ENCODE peak calls at places on chromosomes 11 and 22, in nine cellular contexts. K, P, A, J, H, Y, B, M and L are unnamed samples.

GRCh38 chr22:32018056-32018455 is 25.0 kb upstream of the SLC5A1 start:
- DNase-seq in K (no peak), P (no peak), H (no peak), B (no peak), A (no peak), M (no peak), J (no peak), Y (no peak), L (no peak)

GRCh38 chr11:129960216-129961214 is 42.1 kb downstream of the PRDM10 start:
- DNase-seq in K (no peak), J (peak), H (peak), P (no peak), B (no peak), A (no peak), Y (peak), M (no peak), L (peak)

GRCh38 chr11:120510406-120511115 is 987 bp upstream of the GRIK4 start:
- DNase-seq in A (no peak), P (no peak), K (no peak), B (no peak), H (no peak), Y (no peak), J (no peak), M (peak), L (no peak)

GRCh38 chr11:125069796-125070195 is 6.7 kb downstream of the SLC37A2 start:
- DNase-seq in J (no peak), K (no peak), H (no peak), Y (no peak), M (peak), P (no peak), A (no peak), B (no peak), L (no peak)

GRCh38 chr22:22692707-22693530 is 48.5 kb downstream of the GGTLC2 start:
- DNase-seq in A (peak), J (peak), M (peak), Y (no peak), B (no peak), H (no peak), P (peak), K (peak), L (peak)

GRCh38 chr22:43488031-43488892 is 76.4 kb downstream of the MPPED1 start:
- DNase-seq in H (no peak), A (no peak), K (no peak), Y (no peak), M (no peak), P (no peak), J (no peak), B (no peak), L (no peak)

GRCh38 chr11:108220721-108221346 is 1.6 kb downstream of the NPAT start:
- DNase-seq in A (no peak), P (no peak), Y (no peak), K (no peak), J (no peak), B (no peak), M (no peak), H (no peak), L (peak)

GRCh38 chr22:35601743-35602633 is 15.1 kb downstream of the MB start:
- DNase-seq in P (no peak), B (no peak), H (peak), Y (no peak), M (no peak), K (peak), J (peak), A (no peak), L (peak)

GRCh38 chr11:116503216-116504160 is 269.3 kb downstream of the BUD13 start:
- DNase-seq in Y (no peak), M (no peak), B (peak), K (no peak), P (no peak), J (no peak), H (no peak), A (no peak), L (no peak)

GRCh38 chr11:64524534-64525042 is 66.4 kb upstream of the SLC22A12 start:
- DNase-seq in B (no peak), M (peak), K (no peak), J (no peak), A (no peak), P (no peak), Y (no peak), H (no peak), L (no peak)

GRCh38 chr11:82996966-82997606 is 74.6 kb downstream of the RAB30 start:
- DNase-seq in H (peak), K (peak), J (no peak), M (no peak), B (no peak), Y (no peak), A (no peak), P (peak), L (no peak)

GRCh38 chr22:38220163-38220562 is 18.4 kb downstream of the MAFF start:
- DNase-seq in B (no peak), J (no peak), P (no peak), A (no peak), K (no peak), M (no peak), Y (no peak), H (no peak), L (no peak)

GRCh38 chr11:134951305-134951700 is 539.3 kb upstream of the B3GAT1 start:
- DNase-seq in B (no peak), K (no peak), M (no peak), J (no peak), H (peak), A (no peak), P (no peak), Y (no peak), L (no peak)

GRCh38 chr11:67033661-67034166 is 10.8 kb downstream of the SYT12 start:
- DNase-seq in P (no peak), J (peak), A (no peak), M (no peak), Y (no peak), B (no peak), H (peak), K (no peak), L (no peak)

GRCh38 chr11:95549276-95549675 is 240.3 kb downstream of the FAM76B start:
- DNase-seq in P (no peak), A (no peak), B (no peak), M (no peak), J (no peak), Y (no peak), K (no peak), H (no peak), L (no peak)

GRCh38 chr11:111967651-111968050 is 30.5 kb downstream of the DIXDC1 start:
- DNase-seq in H (no peak), P (peak), B (no peak), A (no peak), K (no peak), Y (no peak), J (no peak), M (no peak), L (no peak)

GRCh38 chr11:90722552-90723190 is 499.8 kb upstream of the CHORDC1 start:
- DNase-seq in H (no peak), J (no peak), Y (no peak), K (no peak), B (no peak), A (no peak), P (no peak), M (no peak), L (no peak)

GRCh38 chr11:14611939-14612338 is 31.7 kb upstream of the PDE3B start:
- DNase-seq in A (no peak), B (no peak), H (no peak), M (no peak), P (no peak), K (no peak), J (no peak), Y (no peak), L (no peak)

GRCh38 chr11:47593934-47594855 is at the start of gene C1QTNF4:
- DNase-seq in M (peak), A (no peak), P (no peak), Y (no peak), H (no peak), J (no peak), B (no peak), K (no peak), L (no peak)

DNA sequence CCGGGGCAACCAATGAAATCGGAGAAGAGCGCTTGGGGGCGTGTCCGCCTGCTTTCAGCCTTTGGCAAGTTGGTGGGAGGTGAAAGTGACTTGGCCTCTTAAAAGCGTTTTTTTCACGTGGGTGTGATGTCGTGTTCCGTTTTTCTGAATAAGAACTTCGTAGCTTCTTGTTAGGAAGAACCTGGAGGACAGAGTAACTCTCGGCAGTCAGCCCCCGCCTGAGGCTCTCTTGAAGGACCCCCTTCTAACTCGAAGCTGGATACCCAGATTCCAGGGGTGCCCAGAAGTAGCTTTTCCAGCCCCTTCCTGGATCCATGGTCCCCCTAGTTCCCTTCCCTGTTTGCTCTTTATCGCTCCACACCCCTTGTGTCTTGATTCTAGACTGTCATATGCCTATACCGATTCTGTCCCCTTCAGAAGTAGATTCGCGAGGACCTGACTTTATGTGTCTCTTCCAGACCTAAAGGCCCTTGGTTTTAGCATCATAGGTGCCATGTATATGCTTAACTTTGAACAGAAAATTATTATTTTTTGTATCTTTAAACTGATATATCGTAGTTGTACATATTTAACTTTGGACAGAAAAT is 915 bp upstream of the OSBP start:
- DNase-seq in M (peak), B (peak), A (no peak), H (no peak), P (no peak), J (no peak), K (no peak), Y (no peak), L (no peak)
- TF ChIP-seq POLR2A in M (no peak), B (peak), A (peak), H (no peak), P (no peak), J (peak), K (peak), Y (peak), L (peak)

DNA sequence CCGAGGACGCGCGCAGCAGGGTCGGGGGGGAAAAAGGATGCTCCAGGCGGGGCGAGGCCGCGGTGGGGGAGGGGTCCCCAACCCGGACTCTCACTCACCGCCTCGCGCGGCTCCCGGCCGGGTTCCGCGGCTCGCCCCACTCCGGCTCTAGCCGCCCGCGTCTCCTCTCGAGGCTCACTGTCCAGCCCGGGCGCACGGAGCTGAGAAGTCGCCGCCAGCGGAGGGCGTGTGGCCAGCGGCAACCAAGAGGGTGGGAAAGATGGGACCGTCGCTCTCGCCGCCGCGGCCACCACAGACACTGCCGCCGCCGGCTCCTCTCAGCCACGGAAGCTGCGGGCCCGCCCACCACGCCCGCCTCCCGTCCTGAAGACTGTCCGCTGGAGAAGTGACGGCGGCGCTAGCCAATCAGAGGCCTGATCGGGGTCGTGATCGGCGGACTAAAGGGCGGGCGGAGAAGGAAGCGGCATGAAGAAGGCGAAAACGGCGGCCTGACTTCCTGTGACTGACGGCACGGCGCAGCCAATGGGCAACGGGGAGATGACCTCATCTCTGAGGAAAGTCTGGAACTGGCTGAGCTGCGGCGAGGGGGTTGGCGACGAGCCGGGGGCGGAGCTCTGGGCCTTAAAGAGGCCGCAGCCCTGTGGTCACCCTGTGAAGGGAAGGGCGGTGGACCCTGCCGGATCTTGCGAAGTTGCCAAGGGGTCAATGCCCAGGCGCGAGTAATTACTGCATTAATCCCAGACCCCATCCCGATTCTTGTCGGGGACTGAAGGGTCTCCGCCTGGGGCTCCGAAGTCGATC is at the start of gene MRTFA:
- DNase-seq in K (peak), H (peak), A (peak), B (peak), P (peak), Y (peak), M (peak), J (peak), L (peak)
- TF ChIP-seq POLR2A in K (peak), H (peak), A (peak), B (peak), P (peak), Y (peak), M (peak), J (peak), L (peak)

DNA sequence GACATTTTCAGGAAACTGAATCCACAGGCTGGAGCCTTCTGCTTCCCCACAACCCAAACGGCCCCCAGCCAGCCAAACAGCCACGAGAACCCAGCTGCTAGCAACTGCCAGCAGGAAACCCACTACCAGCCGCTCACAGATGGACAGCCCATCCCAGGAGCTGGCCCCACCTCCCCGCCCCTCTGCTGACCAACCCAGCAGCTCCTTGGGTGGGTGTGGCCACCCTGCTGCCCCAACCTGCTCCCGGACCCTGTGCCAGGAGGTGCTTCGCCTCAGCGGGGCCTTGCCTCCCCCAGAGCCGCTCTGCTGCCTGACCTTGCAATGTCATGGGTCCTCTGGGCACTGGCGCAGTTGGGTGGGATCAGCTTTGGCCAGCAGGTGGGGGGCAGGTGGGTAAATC is 8.2 kb upstream of the CCDC188 start:
- DNase-seq in K (no peak), A (no peak), J (no peak), H (no peak), B (no peak), M (no peak), Y (no peak), P (no peak), L (no peak)
- TF ChIP-seq POLR2A in K (no peak), A (no peak), J (no peak), H (no peak), B (no peak), M (no peak), Y (no peak), P (no peak), L (no peak)

GRCh38 chr11:17722000-17722643 is 2.8 kb downstream of the MYOD1 start:
- DNase-seq in J (no peak), K (peak), P (no peak), B (no peak), Y (peak), A (no peak), H (no peak), M (no peak), L (no peak)
- TF ChIP-seq POLR2A in J (no peak), K (no peak), P (no peak), B (no peak), Y (no peak), A (no peak), H (no peak), M (no peak), L (no peak)